ENCODE peak calls at places on chromosomes 5 and 9, in ten cellular contexts. L is H54; T is EL; N is GM10248; R is smooth muscle cell of the brain vasculature; A is stimulated activated CD4-positive, alpha-beta T cell treated with anti-CD3 and anti-CD28 coated beads, Interleukin-1b, Interleukin-23, amount 100 ng/mL, for 24 hours; F is stomach; Y is WERI-Rb-1; P is ovary; B is Caco-2. S is an unnamed sample.

GRCh38 chr5:80963966-80964481 is 3.9 kb downstream of the RASGRF2 start:
- DNase-seq in L (no peak), T (peak), N (no peak), R (no peak), A (no peak), F (no peak), Y (no peak), P (no peak), B (no peak), S (no peak)

GRCh38 chr5:59661939-59662615 is 231.4 kb downstream of the PDE4D start:
- DNase-seq in L (no peak), T (no peak), N (no peak), R (no peak), A (no peak), F (no peak), Y (peak), P (no peak), B (no peak), S (no peak)

GRCh38 chr9:120886490-120886967 is 9.5 kb upstream of the PHF19 start:
- DNase-seq in L (peak), T (peak), N (no peak), R (peak), A (no peak), F (no peak), Y (no peak), P (no peak), B (no peak), S (no peak)

GRCh38 chr5:93677344-93678021 is 63.9 kb downstream of the POU5F2 start:
- DNase-seq in L (peak), T (peak), N (no peak), R (peak), A (no peak), F (peak), Y (peak), P (peak), B (no peak), S (peak)

GRCh38 chr5:87829214-87829551 is 416.5 kb upstream of the CCNH start:
- DNase-seq in L (peak), T (peak), N (no peak), R (no peak), A (no peak), F (peak), Y (no peak), P (peak), B (no peak), S (no peak)

GRCh38 chr5:129996896-129997295 is 92.6 kb downstream of the CHSY3 start:
- DNase-seq in L (no peak), T (no peak), N (no peak), R (no peak), A (no peak), F (no peak), Y (no peak), P (no peak), B (no peak), S (no peak)

GRCh38 chr5:78547171-78547570 is 101.4 kb downstream of the LHFPL2 start:
- DNase-seq in L (no peak), T (peak), N (no peak), R (no peak), A (no peak), F (no peak), Y (no peak), P (no peak), B (no peak), S (no peak)

GRCh38 chr9:136859821-136860269 is 6.3 kb downstream of the EDF1 start:
- DNase-seq in L (no peak), T (no peak), N (no peak), R (no peak), A (no peak), F (no peak), Y (peak), P (no peak), B (no peak), S (peak)

GRCh38 chr9:14554866-14555265 is 138.4 kb downstream of the ZDHHC21 start:
- DNase-seq in L (no peak), T (peak), N (no peak), R (peak), A (no peak), F (no peak), Y (no peak), P (no peak), B (no peak), S (no peak)

GRCh38 chr5:61319388-61320146 is 12.5 kb upstream of the ZSWIM6 start:
- DNase-seq in L (no peak), T (no peak), N (peak), R (no peak), A (no peak), F (no peak), Y (no peak), P (no peak), B (no peak), S (no peak)

GRCh38 chr5:101036778-101037177 is 133.7 kb upstream of the ST8SIA4 start:
- DNase-seq in L (no peak), T (no peak), N (no peak), R (no peak), A (no peak), F (no peak), Y (no peak), P (no peak), B (no peak), S (no peak)

GRCh38 chr5:178216088-178216534 is 11.8 kb downstream of the HNRNPAB start:
- DNase-seq in L (no peak), T (no peak), N (no peak), R (no peak), A (no peak), F (no peak), Y (no peak), P (no peak), B (no peak), S (no peak)

GRCh38 chr9:18821794-18822193 is 211.2 kb downstream of the SAXO1 start:
- DNase-seq in L (no peak), T (no peak), N (no peak), R (no peak), A (no peak), F (no peak), Y (no peak), P (no peak), B (no peak), S (no peak)

GRCh38 chr9:122213589-122214413 is 15.0 kb downstream of the LHX6 start:
- DNase-seq in L (no peak), T (peak), N (peak), R (no peak), A (no peak), F (peak), Y (peak), P (peak), B (peak), S (peak)

S was measured in mesothelial cell of epicardium.